ENCODE peak calls at places on chromosomes 13 and 19, in eight cellular contexts. I is lung; Y is upper lobe of right lung; X is effector memory CD4-positive, alpha-beta T cell; P is H9; Z is tibial nerve; W is A673; E is psoas muscle. F is an unnamed sample. For H3K4me1, the result is how much of the 10 kb centered on the place peaks cover.

GRCh38 chr13:64648293-64648692 is 2581.8 kb downstream of the PCDH9 start:
- DNase-seq in I (no peak), Y (no peak), X (no peak), P (no peak), Z (no peak), W (no peak), E (no peak), F (no peak)

GRCh38 chr13:41609828-41610227 is 152.5 kb downstream of the RGCC start:
- DNase-seq in I (no peak), Y (no peak), X (no peak), P (no peak), Z (no peak), W (no peak), E (no peak), F (no peak)

GRCh38 chr13:90902255-90902654 is 445.2 kb upstream of the MIR17HG start:
- DNase-seq in I (no peak), Y (no peak), X (no peak), P (no peak), Z (no peak), W (no peak), E (no peak), F (no peak)

GRCh38 chr13:99572131-99572530 is 70.9 kb downstream of the TM9SF2 start:
- DNase-seq in I (no peak), Y (no peak), X (no peak), P (no peak), Z (no peak), W (no peak), E (no peak), F (no peak)

GRCh38 chr13:105925496-105925895 is 610.0 kb downstream of the EFNB2 start:
- DNase-seq in I (no peak), Y (no peak), X (no peak), P (no peak), Z (no peak), W (no peak), E (no peak), F (no peak)

GRCh38 chr13:101424381-101425155 is 8.3 kb upstream of the NALCN start:
- DNase-seq in I (no peak), Y (no peak), X (no peak), P (no peak), Z (no peak), W (no peak), E (no peak), F (no peak)

GRCh38 chr19:40553885-40554857 is 22.5 kb upstream of the SHKBP1 start:
- DNase-seq in I (no peak), Y (no peak), X (no peak), P (peak), Z (no peak), W (no peak), E (no peak), F (no peak)

GRCh38 chr13:80214521-80214941 is 126.4 kb downstream of the SPRY2 start:
- DNase-seq in I (no peak), Y (no peak), X (no peak), P (no peak), Z (no peak), W (peak), E (no peak), F (no peak)

GRCh38 chr13:41751277-41751676 is 209.6 kb downstream of the VWA8 start:
- DNase-seq in I (no peak), Y (no peak), X (no peak), P (no peak), Z (no peak), W (no peak), E (no peak), F (no peak)

GRCh38 chr19:17687857-17688784 is at the start of gene UNC13A:
- DNase-seq in I (no peak), Y (peak), X (no peak), P (peak), Z (no peak), W (peak), E (peak), F (no peak)

GRCh38 chr19:16901491-16902175 is 12.8 kb downstream of the F2RL3 start:
- DNase-seq in I (no peak), Y (no peak), X (no peak), P (no peak), Z (no peak), W (no peak), E (peak), F (no peak)

GRCh38 chr13:51000576-51001260 is 91.1 kb downstream of the RNASEH2B start:
- DNase-seq in I (no peak), Y (no peak), X (no peak), P (no peak), Z (peak), W (peak), E (peak), F (no peak)

GRCh38 chr13:42047561-42048322 is 706 bp upstream of the DGKH start:
- DNase-seq in I (no peak), Y (peak), X (no peak), P (peak), Z (no peak), W (peak), E (peak), F (no peak)

GRCh38 chr19:46950526-46951235 is 69.0 kb upstream of the NPAS1 start:
- DNase-seq in I (no peak), Y (no peak), X (no peak), P (no peak), Z (no peak), W (no peak), E (no peak), F (no peak)

GRCh38 chr19:9793051-9793591 is 24.6 kb upstream of the ZNF846 start:
- DNase-seq in I (no peak), Y (peak), X (no peak), P (no peak), Z (peak), W (peak), E (no peak), F (peak)

DNA sequence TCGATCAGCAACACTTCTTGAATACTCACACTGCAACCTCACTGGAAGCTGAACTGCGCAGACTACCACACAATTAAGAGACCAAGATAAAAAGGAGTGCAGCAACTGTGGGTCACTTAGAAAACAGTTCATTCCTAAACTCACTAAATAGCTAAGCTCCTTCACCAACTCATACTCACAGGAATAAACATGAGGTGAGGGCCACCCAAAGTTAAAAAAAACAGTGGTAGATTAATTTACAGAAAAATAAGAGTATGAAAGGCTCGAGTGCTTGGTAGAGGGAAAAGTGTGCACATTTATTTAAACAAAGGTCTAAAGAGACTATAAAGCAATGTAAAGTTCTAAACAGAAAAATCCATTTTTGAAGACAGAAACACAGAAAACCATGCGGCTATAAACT is 7.6 kb downstream of the ANKRD10 start:
- DNase-seq in I (no peak), Y (no peak), X (no peak), P (no peak), Z (no peak), W (no peak), E (no peak), F (no peak)
- H3K4me1 ChIP-seq in I (under half), Y (under half), X (under half), P (under half), Z (half or more), W (under half), E (half or more), F (under half)

GRCh38 chr19:37989855-37990254 is 82.8 kb downstream of the SIPA1L3 start:
- DNase-seq in I (peak), Y (peak), X (no peak), P (peak), Z (no peak), W (no peak), E (no peak), F (no peak)
- H3K4me1 ChIP-seq in I (under half), Y (under half), X (under half), P (under half), Z (under half), W (under half), E (under half), F (under half)

DNA sequence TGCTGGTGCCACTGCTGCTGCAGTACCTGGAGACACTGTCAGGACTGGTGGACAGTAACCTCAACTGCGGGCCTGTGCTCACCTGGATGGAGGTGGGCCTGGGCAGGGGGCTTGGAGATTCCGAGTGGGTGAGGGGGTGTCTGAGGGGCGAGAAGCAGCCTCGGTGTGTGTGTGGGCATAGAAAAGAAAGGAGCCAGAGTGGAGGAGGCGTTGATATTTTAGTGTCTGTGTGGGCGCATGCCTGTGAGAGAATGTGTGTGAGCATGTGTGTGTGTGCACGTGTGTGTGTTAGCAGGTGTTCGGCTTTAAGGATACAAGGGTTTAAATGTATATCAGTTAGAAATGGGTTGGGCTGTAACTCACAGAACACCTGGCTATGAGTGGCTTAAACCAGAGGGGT is 3.7 kb downstream of the ARHGAP33 start:
- DNase-seq in I (no peak), Y (no peak), X (no peak), P (no peak), Z (no peak), W (no peak), E (no peak), F (no peak)
- H3K4me1 ChIP-seq in I (under half), Y (under half), X (under half), P (under half), Z (under half), W (under half), E (under half), F (under half)

GRCh38 chr13:46170687-46171086 is 11.3 kb downstream of the LCP1 start:
- DNase-seq in I (no peak), Y (no peak), X (peak), P (no peak), Z (no peak), W (peak), E (no peak), F (no peak)
- H3K4me1 ChIP-seq in I (under half), Y (under half), X (half or more), P (under half), Z (under half), W (under half), E (under half), F (under half)

DNA sequence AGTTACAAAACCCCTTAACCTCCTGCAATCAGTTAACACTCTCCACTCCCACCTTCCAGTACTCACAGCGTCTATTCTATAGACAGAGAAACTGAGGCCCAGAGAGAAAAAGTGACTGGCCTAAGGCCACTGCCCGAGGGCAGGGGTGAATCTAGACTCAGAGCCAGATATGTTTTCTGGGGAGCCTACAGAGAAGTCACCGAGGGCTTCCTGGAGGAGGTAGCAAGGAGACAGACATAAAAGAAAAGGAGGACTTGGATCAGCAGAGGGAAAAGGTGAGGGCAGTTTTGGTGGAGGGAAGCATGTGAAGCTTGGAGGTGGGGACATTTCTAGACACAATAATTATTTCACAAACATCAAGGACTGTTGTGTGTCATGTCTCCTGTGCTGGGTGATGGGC is 1.6 kb upstream of the COMP start:
- DNase-seq in I (no peak), Y (no peak), X (no peak), P (no peak), Z (no peak), W (no peak), E (no peak), F (no peak)
- H3K4me1 ChIP-seq in I (under half), Y (under half), X (under half), P (under half), Z (under half), W (under half), E (under half), F (under half)

GRCh38 chr13:29568731-29569130 is 26.8 kb downstream of the SLC7A1 start:
- DNase-seq in I (no peak), Y (no peak), X (no peak), P (no peak), Z (no peak), W (no peak), E (no peak), F (no peak)
- H3K4me1 ChIP-seq in I (under half), Y (under half), X (under half), P (under half), Z (under half), W (under half), E (under half), F (under half)

DNA sequence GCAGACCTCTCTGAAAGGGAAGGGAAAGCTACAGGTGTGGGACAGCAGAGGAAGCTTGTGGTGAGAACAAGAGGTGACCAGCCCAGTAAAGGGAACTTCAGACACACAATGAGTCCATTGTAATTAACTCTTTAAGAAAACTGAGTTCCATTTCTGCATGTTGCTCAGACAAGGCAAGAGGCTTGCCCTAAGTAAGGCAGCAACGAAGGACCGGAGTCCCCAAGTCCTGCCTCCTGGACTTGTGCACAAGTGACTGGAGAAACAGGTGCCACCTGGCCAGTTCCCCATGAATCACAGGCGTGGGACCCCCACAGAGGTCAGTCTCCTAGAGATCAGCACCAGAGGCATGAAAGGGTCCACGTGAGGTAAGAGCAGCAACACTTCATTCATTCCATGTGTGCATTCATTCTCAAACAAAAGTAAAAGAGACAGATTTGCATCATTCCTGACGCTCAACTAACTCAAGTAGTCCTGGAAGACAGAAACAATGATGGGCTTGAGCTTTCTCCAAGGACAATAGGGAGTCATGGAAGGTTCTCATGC is 14.7 kb upstream of the SIGLEC6 start:
- DNase-seq in I (no peak), Y (peak), X (no peak), P (no peak), Z (no peak), W (no peak), E (no peak), F (no peak)
- H3K4me1 ChIP-seq in I (under half), Y (under half), X (under half), P (under half), Z (under half), W (under half), E (under half), F (under half)